ENCODE peak calls at places on chromosomes 16 and 17, in seven cellular contexts. B is occipital lobe, H is NCI-H1436, F is nucleus accumbens, D is NCI-H345, C is stomach, V is NCI-H446 treated with DMSO at 0.1 percent for 48 hours. Q is an unnamed sample.

GRCh38 chr16:84144301-84144858 is 597 bp downstream of the HSDL1 start:
- DNase-seq in B (no peak), H (no peak), F (no peak), D (peak), C (peak), V (no peak), Q (peak)

GRCh38 chr16:9012848-9013507 is 49.3 kb upstream of the USP7 start:
- DNase-seq in B (peak), H (no peak), F (no peak), D (peak), C (no peak), V (no peak), Q (peak)

GRCh38 chr16:87002717-87003413 is 314.3 kb downstream of the C16orf95 start:
- DNase-seq in B (no peak), H (no peak), F (no peak), D (no peak), C (no peak), V (no peak), Q (peak)

GRCh38 chr17:31488264-31488981 is 96.9 kb downstream of the RAB11FIP4 start:
- DNase-seq in B (no peak), H (peak), F (peak), D (peak), C (peak), V (no peak), Q (peak)

GRCh38 chr16:25692307-25692706 is 548 bp downstream of the HS3ST4 start:
- DNase-seq in B (no peak), H (no peak), F (no peak), D (no peak), C (peak), V (no peak), Q (peak)

GRCh38 chr16:85066346-85066885 is 38.8 kb downstream of the KIAA0513 start:
- DNase-seq in B (no peak), H (no peak), F (no peak), D (no peak), C (no peak), V (no peak), Q (no peak)

GRCh38 chr16:86509759-86510464 is 415 bp upstream of the FOXF1 start:
- DNase-seq in B (no peak), H (peak), F (no peak), D (no peak), C (peak), V (no peak), Q (peak)

GRCh38 chr16:64365448-64365858 is 756.4 kb downstream of the CDH11 start:
- DNase-seq in B (no peak), H (no peak), F (no peak), D (no peak), C (no peak), V (no peak), Q (no peak)

GRCh38 chr16:20327444-20328041 is at the start of gene GP2:
- DNase-seq in B (no peak), H (no peak), F (no peak), D (peak), C (peak), V (no peak), Q (peak)

GRCh38 chr16:85205747-85206471 is 93.6 kb upstream of the CIBAR2 start:
- DNase-seq in B (no peak), H (no peak), F (no peak), D (no peak), C (no peak), V (no peak), Q (no peak)

GRCh38 chr16:66324785-66325184 is 41.7 kb upstream of the CDH5 start:
- DNase-seq in B (peak), H (peak), F (peak), D (peak), C (no peak), V (no peak), Q (peak)

GRCh38 chr17:27644586-27644985 is 13.6 kb downstream of the LGALS9 start:
- DNase-seq in B (no peak), H (no peak), F (no peak), D (no peak), C (no peak), V (no peak), Q (no peak)

GRCh38 chr17:72119963-72120877 is 600 bp upstream of the SOX9 start:
- DNase-seq in B (no peak), H (no peak), F (peak), D (peak), C (peak), V (no peak), Q (peak)

GRCh38 chr17:17494499-17495447 is 1.4 kb downstream of the RASD1 start:
- DNase-seq in B (peak), H (no peak), F (peak), D (no peak), C (peak), V (no peak), Q (peak)

GRCh38 chr16:69339289-69340094 is at the start of the genes COG8 and NIP7:
- DNase-seq in B (peak), H (peak), F (peak), D (peak), C (peak), V (peak), Q (peak)